ENCODE peak calls at places on chromosomes 11 and 22, in ten cellular contexts. V is endothelial cell of umbilical vein, O is SJSA1, I is PC-9, D is psoas muscle, W is suprapubic skin, L is pancreas, R is neuronal stem cell, X is fibroblast of lung, Z is HepG2. C is an unnamed sample.

GRCh38 chr22:17381237-17381913 is 12.1 kb downstream of the CECR2 start:
- DNase-seq in I (no peak), V (no peak), R (no peak), L (no peak), O (no peak), W (no peak), X (no peak), D (no peak), Z (peak; percentile 24), C (no peak)

GRCh38 chr11:32466279-32466915 is 31.1 kb upstream of the WT1 start:
- DNase-seq in O (no peak), R (no peak), V (no peak), I (no peak), Z (no peak), D (no peak), L (no peak), X (no peak), W (no peak), C (no peak)

GRCh38 chr11:61827573-61828378 is at the start of gene FADS2:
- DNase-seq in D (peak; percentile 88), V (peak; percentile 93), O (peak; percentile 77), Z (peak; percentile 55), L (peak; percentile 85), X (peak; percentile 97), I (peak; percentile 92), W (peak; percentile 77), R (peak; percentile 94), C (peak; percentile 98)

GRCh38 chr11:93444671-93445073 is 98.5 kb downstream of the SMCO4 start:
- DNase-seq in X (no peak), L (no peak), V (no peak), O (no peak), I (peak; percentile 72), D (no peak), W (no peak), Z (peak; percentile 60), R (peak; percentile 68), C (no peak)

GRCh38 chr22:42270512-42271190 is at the start of gene TCF20:
- DNase-seq in D (peak; percentile 88), V (peak; percentile 56), X (peak; percentile 63), Z (peak; percentile 66), O (peak; percentile 71), W (peak; percentile 83), I (peak; percentile 69), R (peak; percentile 71), L (peak; percentile 87), C (peak; percentile 71)

GRCh38 chr22:38874529-38875222 is 2.7 kb upstream of the CBX6 start:
- DNase-seq in D (no peak), X (no peak), L (no peak), W (no peak), R (no peak), O (no peak), I (no peak), Z (no peak), V (no peak), C (no peak)

GRCh38 chr11:34423300-34423699 is 15.4 kb upstream of the CAT start:
- DNase-seq in X (no peak), Z (no peak), L (no peak), R (no peak), W (no peak), O (no peak), D (no peak), I (peak; percentile 49), V (no peak), C (no peak)

GRCh38 chr22:47127441-47127871 is 365.0 kb downstream of the TBC1D22A start:
- DNase-seq in D (no peak), O (no peak), Z (no peak), R (no peak), X (no peak), V (no peak), I (no peak), W (peak; percentile 49), L (peak; percentile 46), C (no peak)

GRCh38 chr22:33579448-33580093 is 340.7 kb downstream of the LARGE1 start:
- DNase-seq in I (peak; percentile 53), L (peak; percentile 66), X (peak; percentile 45), V (no peak), W (no peak), D (peak; percentile 64), O (peak; percentile 64), R (peak; percentile 53), Z (peak; percentile 81), C (no peak)

GRCh38 chr11:2713721-2714462 is 14.1 kb upstream of the KCNQ1OT1 start:
- DNase-seq in D (peak; percentile 48), R (no peak), V (no peak), L (no peak), I (no peak), W (no peak), X (no peak), Z (no peak), O (no peak), C (no peak)

GRCh38 chr11:33375688-33376311 is 118.6 kb downstream of the HIPK3 start:
- DNase-seq in W (no peak), R (peak; percentile 37), Z (no peak), O (no peak), V (peak; percentile 13), L (peak; percentile 58), D (no peak), I (peak; percentile 23), X (peak; percentile 33), C (no peak)

GRCh38 chr11:79068356-79068755 is 372.5 kb downstream of the TENM4 start:
- DNase-seq in D (no peak), X (no peak), Z (no peak), L (no peak), R (no peak), O (no peak), I (no peak), V (no peak), W (no peak), C (no peak)

GRCh38 chr11:78525720-78526119 is 48.9 kb downstream of the NARS2 start:
- DNase-seq in R (no peak), Z (no peak), V (no peak), W (no peak), D (no peak), L (no peak), I (no peak), X (no peak), O (no peak), C (no peak)

GRCh38 chr11:86724137-86724536 is 51.7 kb upstream of the ME3 start:
- DNase-seq in I (no peak), O (no peak), X (no peak), V (no peak), W (no peak), D (no peak), L (no peak), R (no peak), Z (no peak), C (no peak)

DNA sequence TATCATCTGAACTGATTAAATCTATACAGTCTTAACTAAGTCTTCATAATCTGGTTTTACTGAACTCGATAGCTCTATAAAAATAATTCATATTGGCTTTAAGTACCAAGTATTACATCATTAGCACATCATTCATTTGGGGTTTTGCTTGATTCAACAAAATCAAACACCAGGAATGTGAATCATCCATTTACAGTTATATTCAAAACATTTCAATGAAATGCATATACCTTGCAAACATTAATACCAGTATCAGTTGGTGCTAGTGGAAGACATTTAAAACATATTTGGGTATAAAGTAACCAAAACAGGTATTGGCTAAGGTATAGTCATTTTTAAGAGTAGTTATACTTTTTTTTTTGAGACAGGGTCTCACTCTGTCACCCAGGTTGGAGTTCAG is 12.2 kb upstream of the CCDC89 start:
- DNase-seq in O (no peak), X (no peak), V (no peak), W (no peak), D (no peak), L (no peak), I (no peak), R (no peak), Z (no peak), C (no peak)
- H3K9me3 ChIP-seq in O (no peaks in the 10 kb centered on the region), X (no peaks in the 10 kb centered on the region), V (no peaks in the 10 kb centered on the region), W (no peaks in the 10 kb centered on the region), D (no peaks in the 10 kb centered on the region), L (no peaks in the 10 kb centered on the region), I (no peaks in the 10 kb centered on the region), R (no peaks in the 10 kb centered on the region), Z (no peaks in the 10 kb centered on the region), C (no peaks in the 10 kb centered on the region)

DNA sequence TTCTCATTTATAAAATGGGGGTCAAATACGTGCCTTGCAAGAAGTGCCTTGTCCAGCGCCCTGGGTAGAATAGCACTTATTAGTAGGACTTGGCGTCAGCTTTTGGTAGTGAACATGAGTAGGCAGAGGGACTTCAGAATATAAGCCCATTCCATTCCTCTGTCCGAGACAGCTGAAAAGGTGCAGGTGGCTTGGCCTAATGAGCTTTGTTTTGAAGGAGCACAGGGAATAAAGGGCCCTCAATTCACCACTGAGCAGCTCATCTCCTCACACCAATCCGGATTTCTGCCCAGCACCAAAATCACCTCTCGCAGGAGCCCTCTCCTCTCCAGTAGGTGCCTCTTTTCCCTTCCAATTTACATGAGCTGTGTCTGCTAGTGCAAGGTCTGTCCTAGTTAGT is 91.2 kb downstream of the DSCAML1 start:
- DNase-seq in O (no peak), Z (no peak), I (no peak), X (no peak), L (no peak), W (no peak), R (no peak), D (no peak), V (no peak), C (no peak)
- H3K27ac ChIP-seq in O (no peak overlapping the region), Z (no peak overlapping the region), I (no peak overlapping the region), X (no peak overlapping the region), L (no peak overlapping the region), W (no peak overlapping the region), R (no peak overlapping the region), D (no peak overlapping the region), V (no peak overlapping the region), C (no peak overlapping the region)

GRCh38 chr11:48341466-48341865 is 16.7 kb downstream of the OR4C3 start:
- DNase-seq in L (no peak), I (no peak), W (no peak), V (no peak), X (no peak), R (no peak), Z (no peak), D (no peak), O (no peak), C (no peak)
- H3K9me3 ChIP-seq in L (no peaks in the 10 kb centered on the region), I (no peaks in the 10 kb centered on the region), W (no peaks in the 10 kb centered on the region), V (peaks cover 2% of the 10 kb centered on the region), X (no peaks in the 10 kb centered on the region), R (peaks cover 9% of the 10 kb centered on the region), Z (no peaks in the 10 kb centered on the region), D (no peaks in the 10 kb centered on the region), O (no peaks in the 10 kb centered on the region), C (no peaks in the 10 kb centered on the region)

GRCh38 chr11:75403037-75403436 is 3.7 kb downstream of the RPS3 start:
- DNase-seq in X (no peak), R (no peak), Z (no peak), I (no peak), D (no peak), W (no peak), L (no peak), O (no peak), V (peak; percentile 35), C (no peak)

GRCh38 chr11:75400110-75400865 is 970 bp downstream of the RPS3 start:
- DNase-seq in Z (peak; percentile 49), X (no peak), W (no peak), R (no peak), O (no peak), D (no peak), I (no peak), V (peak; percentile 54), L (no peak), C (no peak)

GRCh38 chr11:75399344-75400109 is at the start of gene RPS3:
- DNase-seq in Z (peak; percentile 88), W (peak; percentile 95), V (peak; percentile 95), D (peak; percentile 95), L (peak; percentile 93), R (peak; percentile 89), I (peak; percentile 91), O (peak; percentile 78), X (peak; percentile 92), C (peak; percentile 94)

GRCh38 chr11:75403983-75404658 is 4.8 kb downstream of the RPS3 start:
- DNase-seq in W (no peak), X (no peak), Z (no peak), R (no peak), L (no peak), O (no peak), D (no peak), I (no peak), V (no peak), C (no peak)

GRCh38 chr11:75402002-75402773 is 2.9 kb downstream of the RPS3 start:
- DNase-seq in W (no peak), O (no peak), L (no peak), D (no peak), X (no peak), Z (no peak), I (no peak), V (no peak), R (no peak), C (no peak)
- H3K27ac ChIP-seq in W (no peak overlapping the region), O (no peak overlapping the region), L (no peak overlapping the region), D (peak overlapping the region; percentile 91), X (no peak overlapping the region), Z (peak overlapping the region; percentile 16), I (peak overlapping the region; percentile 95), V (peak overlapping the region; percentile 13), R (no peak overlapping the region), C (no peak overlapping the region)

C was measured in tibial artery.